ENCODE peak calls at places on chromosomes 12 and 14, in seven cellular contexts. A is ecto neural progenitor cell; D is stimulated activated CD4-positive, alpha-beta T cell treated with anti-CD3 and anti-CD28 coated beads, Interleukin-1b, Interleukin-23, amount 100 ng/mL, for 1 hour; I is Panc1; G is cardiac muscle cell; X is nephron progenitor cell; K is pons. Y is an unnamed sample.
A peak's percentile ranks its signal among the peaks of the same experiment; 100 is the strongest.

GRCh38 chr14:65637780-65638179 is 225.2 kb downstream of the FUT8 start:
- DNase-seq in A (no peak), D (no peak), I (no peak), G (peak; percentile 5), X (no peak), K (no peak), Y (no peak)

GRCh38 chr12:67915335-67915851 is 73.9 kb upstream of the IFNG-AS1 start:
- DNase-seq in A (no peak), D (no peak), I (no peak), G (no peak), X (no peak), K (no peak), Y (no peak)

GRCh38 chr12:106780010-106780625 is 5.6 kb downstream of the RIC8B start:
- DNase-seq in A (no peak), D (no peak), I (no peak), G (no peak), X (no peak), K (no peak), Y (no peak)

GRCh38 chr14:99158150-99158549 is 113.8 kb downstream of the BCL11B start:
- DNase-seq in A (peak; percentile 9), D (no peak), I (no peak), G (no peak), X (no peak), K (no peak), Y (no peak)

GRCh38 chr12:81300454-81300853 is 222.6 kb downstream of the ACSS3 start:
- DNase-seq in A (no peak), D (no peak), I (no peak), G (peak; percentile 10), X (no peak), K (no peak), Y (no peak)

GRCh38 chr12:12736759-12737676 is 19.9 kb downstream of the CDKN1B start:
- DNase-seq in A (no peak), D (no peak), I (no peak), G (peak; percentile 60), X (no peak), K (peak; percentile 74), Y (no peak)

GRCh38 chr14:67449096-67449495 is 37.1 kb upstream of the PLEK2 start:
- DNase-seq in A (no peak), D (no peak), I (no peak), G (no peak), X (no peak), K (peak; percentile 63), Y (no peak)

GRCh38 chr12:79424109-79424721 is 266.5 kb downstream of the PAWR start:
- DNase-seq in A (no peak), D (no peak), I (peak; percentile 74), G (peak; percentile 93), X (no peak), K (no peak), Y (no peak)

GRCh38 chr14:68522510-68523325 is 270.1 kb downstream of the ZFP36L1 start:
- DNase-seq in A (peak; percentile 51), D (no peak), I (no peak), G (peak; percentile 92), X (no peak), K (no peak), Y (no peak)

GRCh38 chr12:18135509-18135908 is 45.5 kb upstream of the RERGL start:
- DNase-seq in A (no peak), D (no peak), I (no peak), G (peak; percentile 50), X (no peak), K (no peak), Y (no peak)

GRCh38 chr12:111819191-111820158 is 22.6 kb upstream of the MAPKAPK5 start:
- DNase-seq in A (no peak), D (no peak), I (no peak), G (no peak), X (no peak), K (no peak), Y (no peak)

GRCh38 chr12:125029756-125030358 is 35.4 kb upstream of the AACS start:
- DNase-seq in A (no peak), D (no peak), I (no peak), G (no peak), X (no peak), K (no peak), Y (no peak)

GRCh38 chr14:84646791-84647500 is 883.0 kb upstream of the FLRT2 start:
- DNase-seq in A (no peak), D (no peak), I (no peak), G (peak; percentile 69), X (no peak), K (no peak), Y (no peak)

GRCh38 chr14:99628832-99629618 is 15.9 kb upstream of the HHIPL1 start:
- DNase-seq in A (peak; percentile 88), D (peak; percentile 41), I (peak; percentile 30), G (peak; percentile 72), X (peak; percentile 85), K (peak; percentile 56), Y (no peak)

GRCh38 chr12:124170756-124171155 is 124.1 kb upstream of the RFLNA start:
- DNase-seq in A (no peak), D (no peak), I (no peak), G (no peak), X (no peak), K (no peak), Y (no peak)

GRCh38 chr12:121784460-121784859 is 9.0 kb downstream of the RHOF start:
- DNase-seq in A (no peak), D (no peak), I (no peak), G (peak; percentile 83), X (no peak), K (no peak), Y (no peak)

GRCh38 chr12:83365317-83365716 is 678.6 kb downstream of the TMTC2 start:
- DNase-seq in A (no peak), D (no peak), I (no peak), G (no peak), X (no peak), K (no peak), Y (no peak)

GRCh38 chr12:237026-237815 is 23.3 kb upstream of the SLC6A12 start:
- DNase-seq in A (peak; percentile 36), D (no peak), I (no peak), G (no peak), X (no peak), K (no peak), Y (no peak)

GRCh38 chr14:91403069-91403600 is 14.5 kb downstream of the CCDC88C start:
- DNase-seq in A (no peak), D (no peak), I (no peak), G (no peak), X (no peak), K (no peak), Y (no peak)

GRCh38 chr14:39310071-39310470 is 76.4 kb downstream of the MIA2 start:
- DNase-seq in A (no peak), D (no peak), I (no peak), G (no peak), X (no peak), K (no peak), Y (no peak)

Y was measured in NCI-H1092.